ENCODE peak calls at places on chromosomes 5 and 9, in nine cellular contexts. One of them, this sample, is unnamed.

GRCh38 chr5:143511736-143512135 is 108.2 kb upstream of the NR3C1 start:
- DNase-seq in neural progenitor cell: no peak
- DNase-seq in HTR-8/SVneo: no peak
- DNase-seq in stimulated activated naive CD8-positive, alpha-beta T cell treated with anti-CD3 and anti-CD28 coated beads, Interleukin-15, Interleukin-2, amounts not matched to agents 100 U/mL and 50 U/mL, for 24 hours: no peak
- DNase-seq in activated naive CD8-positive, alpha-beta T cell treated with anti-CD3 and anti-CD28 coated beads, Interleukin-2, amount 50 U/mL, for 24 hours: no peak
- DNase-seq in effector memory CD4-positive, alpha-beta T cell: no peak
- DNase-seq in AG04449: no peak
- DNase-seq in NCI-H1930: no peak
- DNase-seq in ovary: no peak
- DNase-seq in this sample: no peak

GRCh38 chr5:122515709-122516431 is 203.8 kb downstream of the SNCAIP start:
- DNase-seq in neural progenitor cell: peak
- DNase-seq in HTR-8/SVneo: peak
- DNase-seq in stimulated activated naive CD8-positive, alpha-beta T cell treated with anti-CD3 and anti-CD28 coated beads, Interleukin-15, Interleukin-2, amounts not matched to agents 100 U/mL and 50 U/mL, for 24 hours: no peak
- DNase-seq in activated naive CD8-positive, alpha-beta T cell treated with anti-CD3 and anti-CD28 coated beads, Interleukin-2, amount 50 U/mL, for 24 hours: no peak
- DNase-seq in effector memory CD4-positive, alpha-beta T cell: no peak
- DNase-seq in AG04449: peak
- DNase-seq in NCI-H1930: no peak
- DNase-seq in ovary: peak
- DNase-seq in this sample: no peak

GRCh38 chr9:28050046-28050445 is 476.8 kb upstream of the C9orf72 start:
- DNase-seq in neural progenitor cell: no peak
- DNase-seq in HTR-8/SVneo: no peak
- DNase-seq in stimulated activated naive CD8-positive, alpha-beta T cell treated with anti-CD3 and anti-CD28 coated beads, Interleukin-15, Interleukin-2, amounts not matched to agents 100 U/mL and 50 U/mL, for 24 hours: no peak
- DNase-seq in activated naive CD8-positive, alpha-beta T cell treated with anti-CD3 and anti-CD28 coated beads, Interleukin-2, amount 50 U/mL, for 24 hours: no peak
- DNase-seq in effector memory CD4-positive, alpha-beta T cell: no peak
- DNase-seq in AG04449: no peak
- DNase-seq in NCI-H1930: no peak
- DNase-seq in ovary: no peak
- DNase-seq in this sample: no peak

GRCh38 chr5:69105996-69106906 is 12.4 kb downstream of the SLC30A5 start:
- DNase-seq in neural progenitor cell: no peak
- DNase-seq in HTR-8/SVneo: no peak
- DNase-seq in stimulated activated naive CD8-positive, alpha-beta T cell treated with anti-CD3 and anti-CD28 coated beads, Interleukin-15, Interleukin-2, amounts not matched to agents 100 U/mL and 50 U/mL, for 24 hours: no peak
- DNase-seq in activated naive CD8-positive, alpha-beta T cell treated with anti-CD3 and anti-CD28 coated beads, Interleukin-2, amount 50 U/mL, for 24 hours: no peak
- DNase-seq in effector memory CD4-positive, alpha-beta T cell: no peak
- DNase-seq in AG04449: no peak
- DNase-seq in NCI-H1930: no peak
- DNase-seq in ovary: no peak
- DNase-seq in this sample: no peak

GRCh38 chr9:94929373-94929764 is 202.9 kb downstream of the AOPEP start:
- DNase-seq in neural progenitor cell: no peak
- DNase-seq in HTR-8/SVneo: no peak
- DNase-seq in stimulated activated naive CD8-positive, alpha-beta T cell treated with anti-CD3 and anti-CD28 coated beads, Interleukin-15, Interleukin-2, amounts not matched to agents 100 U/mL and 50 U/mL, for 24 hours: no peak
- DNase-seq in activated naive CD8-positive, alpha-beta T cell treated with anti-CD3 and anti-CD28 coated beads, Interleukin-2, amount 50 U/mL, for 24 hours: no peak
- DNase-seq in effector memory CD4-positive, alpha-beta T cell: no peak
- DNase-seq in AG04449: no peak
- DNase-seq in NCI-H1930: no peak
- DNase-seq in ovary: peak
- DNase-seq in this sample: no peak

GRCh38 chr5:178307266-178308045 is 74.9 kb upstream of the PHYKPL start:
- DNase-seq in neural progenitor cell: no peak
- DNase-seq in HTR-8/SVneo: no peak
- DNase-seq in stimulated activated naive CD8-positive, alpha-beta T cell treated with anti-CD3 and anti-CD28 coated beads, Interleukin-15, Interleukin-2, amounts not matched to agents 100 U/mL and 50 U/mL, for 24 hours: no peak
- DNase-seq in activated naive CD8-positive, alpha-beta T cell treated with anti-CD3 and anti-CD28 coated beads, Interleukin-2, amount 50 U/mL, for 24 hours: no peak
- DNase-seq in effector memory CD4-positive, alpha-beta T cell: no peak
- DNase-seq in AG04449: no peak
- DNase-seq in NCI-H1930: no peak
- DNase-seq in ovary: no peak
- DNase-seq in this sample: no peak

GRCh38 chr5:606061-606460 is 6.1 kb upstream of the CEP72 start:
- DNase-seq in neural progenitor cell: no peak
- DNase-seq in HTR-8/SVneo: no peak
- DNase-seq in stimulated activated naive CD8-positive, alpha-beta T cell treated with anti-CD3 and anti-CD28 coated beads, Interleukin-15, Interleukin-2, amounts not matched to agents 100 U/mL and 50 U/mL, for 24 hours: no peak
- DNase-seq in activated naive CD8-positive, alpha-beta T cell treated with anti-CD3 and anti-CD28 coated beads, Interleukin-2, amount 50 U/mL, for 24 hours: no peak
- DNase-seq in effector memory CD4-positive, alpha-beta T cell: no peak
- DNase-seq in AG04449: no peak
- DNase-seq in NCI-H1930: no peak
- DNase-seq in ovary: no peak
- DNase-seq in this sample: peak

GRCh38 chr5:91142819-91143218 is 240.3 kb downstream of the ARRDC3 start:
- DNase-seq in neural progenitor cell: no peak
- DNase-seq in HTR-8/SVneo: no peak
- DNase-seq in stimulated activated naive CD8-positive, alpha-beta T cell treated with anti-CD3 and anti-CD28 coated beads, Interleukin-15, Interleukin-2, amounts not matched to agents 100 U/mL and 50 U/mL, for 24 hours: no peak
- DNase-seq in activated naive CD8-positive, alpha-beta T cell treated with anti-CD3 and anti-CD28 coated beads, Interleukin-2, amount 50 U/mL, for 24 hours: no peak
- DNase-seq in effector memory CD4-positive, alpha-beta T cell: no peak
- DNase-seq in AG04449: no peak
- DNase-seq in NCI-H1930: no peak
- DNase-seq in ovary: no peak
- DNase-seq in this sample: no peak

GRCh38 chr9:68560131-68560844 is 19.6 kb upstream of the TMEM252 start:
- DNase-seq in neural progenitor cell: peak
- DNase-seq in HTR-8/SVneo: no peak
- DNase-seq in stimulated activated naive CD8-positive, alpha-beta T cell treated with anti-CD3 and anti-CD28 coated beads, Interleukin-15, Interleukin-2, amounts not matched to agents 100 U/mL and 50 U/mL, for 24 hours: peak
- DNase-seq in activated naive CD8-positive, alpha-beta T cell treated with anti-CD3 and anti-CD28 coated beads, Interleukin-2, amount 50 U/mL, for 24 hours: peak
- DNase-seq in effector memory CD4-positive, alpha-beta T cell: peak
- DNase-seq in AG04449: no peak
- DNase-seq in NCI-H1930: no peak
- DNase-seq in ovary: peak
- DNase-seq in this sample: peak

GRCh38 chr5:137039939-137040515 is 459.1 kb downstream of the SPOCK1 start:
- DNase-seq in neural progenitor cell: no peak
- DNase-seq in HTR-8/SVneo: no peak
- DNase-seq in stimulated activated naive CD8-positive, alpha-beta T cell treated with anti-CD3 and anti-CD28 coated beads, Interleukin-15, Interleukin-2, amounts not matched to agents 100 U/mL and 50 U/mL, for 24 hours: no peak
- DNase-seq in activated naive CD8-positive, alpha-beta T cell treated with anti-CD3 and anti-CD28 coated beads, Interleukin-2, amount 50 U/mL, for 24 hours: no peak
- DNase-seq in effector memory CD4-positive, alpha-beta T cell: no peak
- DNase-seq in AG04449: no peak
- DNase-seq in NCI-H1930: no peak
- DNase-seq in ovary: no peak
- DNase-seq in this sample: no peak

This sample was measured in activated T-cell treated with anti-CD3 and anti-CD28 coated beads, Interleukin-2, amount 50 U/mL, for 24 hours.